ENCODE peak calls at places on chromosome 14, in seven cellular contexts. Q is DND-41, N is HFF-Myc, M is body of pancreas, H is Karpas-422, X is right atrium auricular region, T is neural progenitor cell. S is an unnamed sample.

GRCh38 chr14:65187421-65188049 is 85.2 kb upstream of the MAX start:
- DNase-seq in Q (no peak), N (no peak), M (no peak), H (no peak), X (no peak), T (peak), S (no peak)

GRCh38 chr14:63178912-63179311 is 25.3 kb upstream of the RHOJ start:
- DNase-seq in Q (no peak), N (no peak), M (no peak), H (no peak), X (no peak), T (no peak), S (peak)

GRCh38 chr14:101191086-101191881 is 287.8 kb upstream of the RTL1 start:
- DNase-seq in Q (no peak), N (no peak), M (no peak), H (no peak), X (peak), T (no peak), S (no peak)

GRCh38 chr14:74867673-74868072 is 8.3 kb downstream of the PROX2 start:
- DNase-seq in Q (no peak), N (no peak), M (no peak), H (peak), X (peak), T (no peak), S (no peak)

GRCh38 chr14:37566811-37567371 is 28.2 kb downstream of the FOXA1 start:
- DNase-seq in Q (no peak), N (no peak), M (no peak), H (no peak), X (no peak), T (no peak), S (no peak)

GRCh38 chr14:54785778-54786160 is 116.9 kb downstream of the GCH1 start:
- DNase-seq in Q (no peak), N (no peak), M (no peak), H (peak), X (no peak), T (no peak), S (no peak)

GRCh38 chr14:99853206-99853605 is 60.0 kb downstream of the EML1 start:
- DNase-seq in Q (peak), N (no peak), M (no peak), H (no peak), X (no peak), T (no peak), S (no peak)

GRCh38 chr14:101457177-101457935 is 103.9 kb upstream of the DIO3 start:
- DNase-seq in Q (no peak), N (no peak), M (no peak), H (no peak), X (no peak), T (peak), S (no peak)

GRCh38 chr14:91041450-91041849 is 19.0 kb downstream of the RPS6KA5 start:
- DNase-seq in Q (no peak), N (no peak), M (no peak), H (no peak), X (no peak), T (no peak), S (peak)

GRCh38 chr14:61477845-61478438 is 156.6 kb downstream of the PRKCH start:
- DNase-seq in Q (no peak), N (no peak), M (peak), H (peak), X (peak), T (no peak), S (no peak)

GRCh38 chr14:67963545-67963944 is 144.0 kb downstream of the RAD51B start:
- DNase-seq in Q (no peak), N (no peak), M (no peak), H (no peak), X (no peak), T (no peak), S (no peak)

GRCh38 chr14:68333265-68333664 is 459.6 kb downstream of the ZFP36L1 start:
- DNase-seq in Q (no peak), N (no peak), M (no peak), H (no peak), X (no peak), T (no peak), S (no peak)

GRCh38 chr14:103067231-103067954 is 10.0 kb upstream of the CDC42BPB start:
- DNase-seq in Q (no peak), N (no peak), M (no peak), H (no peak), X (peak), T (no peak), S (no peak)

GRCh38 chr14:103719766-103720165 is 4.2 kb downstream of the ZFYVE21 start:
- DNase-seq in Q (no peak), N (no peak), M (no peak), H (peak), X (no peak), T (no peak), S (no peak)

GRCh38 chr14:73728106-73729014 is 14.2 kb upstream of the PNMA1 start:
- DNase-seq in Q (peak), N (peak), M (peak), H (peak), X (peak), T (peak), S (no peak)

GRCh38 chr14:61476737-61477410 is 155.5 kb downstream of the PRKCH start:
- DNase-seq in Q (peak), N (peak), M (no peak), H (peak), X (peak), T (no peak), S (peak)

GRCh38 chr14:22748691-22749090 is 17.8 kb upstream of the OXA1L start:
- DNase-seq in Q (no peak), N (no peak), M (no peak), H (peak), X (no peak), T (no peak), S (no peak)

GRCh38 chr14:26415618-26416123 is 182.2 kb downstream of the NOVA1 start:
- DNase-seq in Q (no peak), N (no peak), M (peak), H (no peak), X (no peak), T (no peak), S (peak)

GRCh38 chr14:103445783-103446182 is 60.6 kb downstream of the MARK3 start:
- DNase-seq in Q (no peak), N (no peak), M (no peak), H (no peak), X (no peak), T (no peak), S (no peak)

GRCh38 chr14:89012272-89013097 is 188.0 kb downstream of the TTC8 start:
- DNase-seq in Q (no peak), N (no peak), M (no peak), H (no peak), X (no peak), T (no peak), S (no peak)

GRCh38 chr14:103380719-103381377 is 4.4 kb upstream of the MARK3 start:
- DNase-seq in Q (no peak), N (no peak), M (no peak), H (no peak), X (no peak), T (no peak), S (no peak)

GRCh38 chr14:67532998-67533753 is at the start of gene PLEKHH1:
- DNase-seq in Q (peak), N (no peak), M (peak), H (peak), X (peak), T (peak), S (no peak)

GRCh38 chr14:21014761-21015190 is 10.1 kb downstream of the NDRG2 start:
- DNase-seq in Q (peak), N (peak), M (peak), H (peak), X (peak), T (peak), S (peak)

GRCh38 chr14:61891251-61891650 is 129.0 kb downstream of the SNAPC1 start:
- DNase-seq in Q (no peak), N (no peak), M (no peak), H (peak), X (no peak), T (peak), S (no peak)

GRCh38 chr14:73277376-73277775 is 40.1 kb downstream of the PAPLN start:
- DNase-seq in Q (no peak), N (no peak), M (no peak), H (no peak), X (no peak), T (no peak), S (no peak)

GRCh38 chr14:103207038-103207403 is 83.8 kb downstream of the TNFAIP2 start:
- DNase-seq in Q (no peak), N (no peak), M (peak), H (no peak), X (peak), T (peak), S (no peak)

GRCh38 chr14:92930737-92931602 is 8.0 kb downstream of the CHGA start:
- DNase-seq in Q (no peak), N (peak), M (no peak), H (no peak), X (no peak), T (no peak), S (no peak)

GRCh38 chr14:68979722-68980552 is 835 bp upstream of the ACTN1 start:
- DNase-seq in Q (peak), N (no peak), M (peak), H (no peak), X (no peak), T (peak), S (no peak)

GRCh38 chr14:95875831-95876768 is 532 bp upstream of the TUNAR start:
- DNase-seq in Q (no peak), N (no peak), M (no peak), H (no peak), X (no peak), T (peak), S (no peak)

GRCh38 chr14:90543876-90544275 is 147.0 kb downstream of the CALM1 start:
- DNase-seq in Q (no peak), N (no peak), M (no peak), H (no peak), X (no peak), T (no peak), S (no peak)

GRCh38 chr14:21768116-21768874 is 94.7 kb upstream of the OR4E1 start:
- DNase-seq in Q (peak), N (no peak), M (no peak), H (peak), X (no peak), T (peak), S (no peak)

DNA sequence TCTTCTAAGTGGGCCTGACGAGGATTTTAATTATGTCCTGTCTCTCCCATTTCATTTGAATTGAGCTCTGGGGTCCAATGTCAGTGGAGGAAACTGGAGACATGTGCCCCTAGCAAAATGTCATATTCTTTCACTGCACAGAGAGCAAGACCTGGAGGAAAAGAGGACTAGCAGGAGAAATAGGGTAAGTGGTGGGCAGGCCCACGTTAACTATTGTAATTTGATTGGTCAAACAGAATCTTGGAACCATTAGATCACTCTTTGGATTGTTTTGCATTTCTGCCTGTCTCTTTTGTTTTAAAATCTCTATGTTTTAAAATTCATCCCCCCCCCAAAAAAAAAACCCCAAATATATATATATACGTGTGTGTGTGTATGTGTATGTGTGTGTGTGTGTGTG is 113.9 kb upstream of the PELI2 start:
- DNase-seq in Q (no peak), N (no peak), M (no peak), H (peak), X (no peak), T (no peak), S (no peak)
- H3K4me3 ChIP-seq in Q (no peak), N (no peak), M (no peak), H (no peak), X (no peak), T (no peak), S (no peak)

DNA sequence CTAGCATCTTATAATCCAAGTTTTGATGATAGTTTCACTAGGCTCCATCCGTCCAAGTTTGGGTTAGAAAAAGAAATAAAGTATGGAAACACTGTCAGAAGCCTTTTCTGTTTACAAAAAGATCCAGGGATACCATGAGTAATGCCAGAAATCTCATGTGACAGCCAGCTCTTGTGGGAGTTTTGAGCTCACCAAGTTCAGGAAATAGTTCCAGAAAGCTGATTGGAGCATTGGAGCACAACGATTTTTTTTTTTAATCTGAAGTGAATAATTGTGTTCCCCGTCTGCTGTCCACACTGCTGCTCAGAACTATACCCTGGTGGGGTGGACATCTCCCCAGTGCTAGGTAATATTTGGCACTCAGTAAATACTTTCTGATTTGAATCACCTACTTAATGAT is 229.6 kb upstream of the NPAS3 start:
- DNase-seq in Q (no peak), N (no peak), M (no peak), H (no peak), X (no peak), T (no peak), S (peak)
- H3K4me3 ChIP-seq in Q (no peak), N (no peak), M (no peak), H (no peak), X (no peak), T (no peak), S (no peak)

DNA sequence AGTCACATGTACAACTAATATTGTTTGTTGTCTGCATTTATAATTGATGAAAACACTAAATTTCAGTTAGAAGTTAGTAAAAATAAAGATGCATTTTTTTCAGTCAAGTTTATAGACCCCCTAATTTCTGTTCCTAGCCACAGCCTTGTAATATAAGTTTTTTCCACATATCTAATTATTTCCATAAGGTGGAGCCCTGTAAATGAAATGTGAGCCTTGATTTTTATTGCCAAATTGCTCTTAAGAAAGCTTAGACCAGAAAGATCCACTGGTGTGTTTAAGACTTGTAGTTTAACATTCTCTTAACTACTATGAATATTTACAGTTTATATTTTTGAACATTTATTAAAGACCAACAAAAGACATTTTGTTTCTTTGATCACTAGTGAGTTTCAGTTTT is 322.1 kb upstream of the RGS6 start:
- DNase-seq in Q (no peak), N (no peak), M (no peak), H (peak), X (no peak), T (no peak), S (no peak)
- H3K4me3 ChIP-seq in Q (no peak), N (no peak), M (no peak), H (no peak), X (no peak), T (no peak), S (no peak)

DNA sequence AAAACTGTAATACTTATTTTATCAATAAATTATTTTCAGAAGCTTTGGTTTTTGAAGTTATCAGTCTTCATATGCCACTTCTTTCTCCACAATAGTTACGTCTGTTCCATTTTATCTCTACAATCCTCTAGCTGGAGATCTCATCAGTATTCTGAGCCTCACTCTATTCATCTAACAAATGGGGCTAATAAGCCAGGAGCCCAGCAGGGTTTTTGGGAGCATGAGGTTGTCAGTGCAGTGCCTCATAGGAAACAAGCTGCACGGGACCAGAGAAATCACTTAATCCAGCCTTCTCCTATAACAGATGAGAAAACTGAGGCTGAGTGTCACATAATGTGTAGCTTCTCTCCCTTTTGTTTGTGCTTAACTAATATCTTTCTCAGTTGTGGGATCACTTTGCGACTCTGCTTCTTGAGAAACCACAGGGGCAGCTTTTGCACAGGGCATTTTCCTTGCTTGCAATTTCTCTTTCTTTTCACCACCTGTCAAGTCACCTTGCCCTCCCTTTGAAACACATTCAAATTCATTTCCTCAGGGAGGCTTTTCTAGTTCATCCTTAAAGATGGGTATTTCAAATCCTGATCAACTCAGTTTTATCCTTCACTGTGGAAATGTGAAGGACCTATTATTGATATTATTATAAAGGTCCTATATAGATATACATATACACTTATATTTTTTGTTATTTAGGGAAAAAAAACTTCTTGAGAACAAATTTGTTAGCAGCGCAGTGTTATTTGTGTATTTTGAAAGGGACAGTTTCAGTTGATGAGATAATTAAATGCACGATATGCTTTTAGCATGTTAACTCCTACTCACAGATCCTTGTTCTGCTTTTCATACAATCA is 501.7 kb upstream of the RGS6 start:
- DNase-seq in Q (no peak), N (no peak), M (no peak), H (no peak), X (no peak), T (no peak), S (no peak)
- H3K4me3 ChIP-seq in Q (no peak), N (no peak), M (no peak), H (no peak), X (no peak), T (no peak), S (no peak)

DNA sequence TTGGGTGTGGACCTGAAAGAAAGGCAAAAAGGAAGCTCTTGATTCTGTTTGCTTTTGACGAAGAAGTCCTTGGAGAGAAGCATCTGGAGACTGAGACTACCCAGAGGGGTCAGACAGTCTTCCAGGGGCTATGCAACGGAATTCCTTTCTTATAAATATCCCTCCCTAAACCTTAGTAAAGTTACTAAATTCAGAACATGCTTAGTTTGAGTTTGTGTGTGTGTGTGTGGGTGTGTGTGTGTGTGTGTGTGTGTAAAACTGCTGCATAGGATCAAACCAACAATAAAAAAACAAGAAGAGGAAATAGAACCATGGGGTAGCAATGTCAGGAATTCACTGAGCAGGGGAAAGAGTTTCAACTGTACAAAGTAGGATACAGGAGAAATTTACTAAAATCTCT is 36.7 kb downstream of the EAPP start:
- DNase-seq in Q (no peak), N (no peak), M (no peak), H (no peak), X (no peak), T (no peak), S (no peak)
- H3K4me3 ChIP-seq in Q (no peak), N (no peak), M (no peak), H (no peak), X (no peak), T (no peak), S (no peak)

DNA sequence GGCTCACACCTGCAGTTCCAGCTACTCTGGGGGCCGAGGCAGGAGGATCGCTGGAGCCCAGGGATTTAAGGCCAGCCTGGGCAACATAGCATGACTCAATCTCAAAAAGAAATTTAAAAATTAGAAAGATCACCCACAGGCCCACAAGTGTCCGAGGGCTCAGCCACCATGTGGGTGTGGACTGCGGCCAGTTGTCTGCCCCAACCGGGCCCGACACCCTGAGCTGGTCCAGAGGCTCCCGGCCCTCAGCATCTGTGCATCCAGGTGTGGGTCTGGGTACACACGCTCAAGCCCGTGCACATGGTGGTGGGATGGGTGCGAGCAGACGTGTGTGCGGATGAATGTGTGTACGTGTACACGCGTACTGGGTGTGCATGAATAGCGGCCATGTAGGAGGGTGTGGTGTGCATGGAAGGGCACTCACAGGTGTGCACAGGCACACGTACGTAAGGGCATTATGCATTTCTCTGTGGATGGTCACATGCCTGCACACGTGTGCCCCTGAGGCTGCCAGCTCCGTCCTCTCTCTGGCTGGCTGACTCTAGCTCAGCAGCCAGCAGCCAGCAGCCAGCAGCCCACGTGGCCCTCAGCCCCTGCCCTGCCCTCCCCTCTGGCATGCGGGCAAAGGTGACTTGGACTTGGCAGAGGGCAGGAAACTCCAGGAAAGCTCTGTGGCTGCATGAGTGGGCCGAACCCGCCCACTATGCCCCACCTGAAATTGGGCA is 23.3 kb upstream of the NUDT14 start:
- DNase-seq in Q (no peak), N (no peak), M (peak), H (no peak), X (no peak), T (no peak), S (no peak)
- H3K4me3 ChIP-seq in Q (no peak), N (no peak), M (no peak), H (no peak), X (no peak), T (no peak), S (no peak)

DNA sequence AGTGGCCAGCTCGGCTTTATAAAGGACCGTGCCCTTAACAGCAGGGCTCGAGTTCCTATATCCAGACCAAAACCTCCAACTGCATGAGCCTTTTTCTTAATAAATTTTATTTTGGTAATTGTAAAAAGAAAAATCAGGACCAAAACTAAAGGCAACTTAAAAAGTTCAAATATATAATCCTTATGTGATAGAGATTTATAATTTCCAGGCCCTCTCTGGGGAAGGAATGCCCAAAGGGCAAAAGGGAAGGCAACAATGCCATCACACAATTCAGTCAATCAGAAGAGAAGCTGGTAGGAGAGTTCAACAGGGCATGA is 401 bp upstream of the IPO4 start:
- DNase-seq in Q (no peak), N (no peak), M (no peak), H (no peak), X (no peak), T (no peak), S (no peak)
- H3K4me3 ChIP-seq in Q (peak), N (peak), M (no peak), H (peak), X (peak), T (peak), S (peak)

S was measured in astrocyte of the cerebellum.